ENCODE peak calls at places on chromosome 22, in four cellular contexts. One of them, this sample, is unnamed.

GRCh38 chr22:41478891-41479521 is 10.1 kb downstream of the ACO2 start:
- DNase-seq in SK-N-SH: no peak
- DNase-seq in CD4-positive, alpha-beta memory T cell: no peak
- DNase-seq in heart left ventricle: no peak
- DNase-seq in this sample: no peak

GRCh38 chr22:20565761-20566160 is 58.4 kb downstream of the MED15 start:
- DNase-seq in SK-N-SH: no peak
- DNase-seq in CD4-positive, alpha-beta memory T cell: no peak
- DNase-seq in heart left ventricle: no peak
- DNase-seq in this sample: no peak

GRCh38 chr22:18968011-18968749 is 32.1 kb upstream of the PRODH start:
- DNase-seq in SK-N-SH: no peak
- DNase-seq in CD4-positive, alpha-beta memory T cell: no peak
- DNase-seq in heart left ventricle: peak; percentile 44
- DNase-seq in this sample: peak; percentile 80

GRCh38 chr22:42560381-42560780 is 6.6 kb downstream of the SERHL2 start:
- DNase-seq in SK-N-SH: no peak
- DNase-seq in CD4-positive, alpha-beta memory T cell: no peak
- DNase-seq in heart left ventricle: no peak
- DNase-seq in this sample: no peak

GRCh38 chr22:44107341-44107740 is 73.4 kb upstream of the PARVG start:
- DNase-seq in SK-N-SH: no peak
- DNase-seq in CD4-positive, alpha-beta memory T cell: no peak
- DNase-seq in heart left ventricle: no peak
- DNase-seq in this sample: no peak

GRCh38 chr22:40818747-40819662 is at the start of gene SLC25A17:
- DNase-seq in SK-N-SH: peak; percentile 91
- DNase-seq in CD4-positive, alpha-beta memory T cell: peak; percentile 81
- DNase-seq in heart left ventricle: peak; percentile 94
- DNase-seq in this sample: peak; percentile 97

GRCh38 chr22:37019309-37020191 is at the start of the genes MPST and TST:
- DNase-seq in SK-N-SH: peak; percentile 97
- DNase-seq in CD4-positive, alpha-beta memory T cell: peak; percentile 29
- DNase-seq in heart left ventricle: peak; percentile 86
- DNase-seq in this sample: peak; percentile 95

GRCh38 chr22:42072606-42073330 is 1.3 kb upstream of the PHETA2 start:
- DNase-seq in SK-N-SH: no peak
- DNase-seq in CD4-positive, alpha-beta memory T cell: no peak
- DNase-seq in heart left ventricle: no peak
- DNase-seq in this sample: no peak

GRCh38 chr22:45968003-45968650 is 8.8 kb downstream of the WNT7B start:
- DNase-seq in SK-N-SH: no peak
- DNase-seq in CD4-positive, alpha-beta memory T cell: no peak
- DNase-seq in heart left ventricle: no peak
- DNase-seq in this sample: no peak

GRCh38 chr22:19872779-19873137 is 18.1 kb upstream of the GNB1L start:
- DNase-seq in SK-N-SH: no peak
- DNase-seq in CD4-positive, alpha-beta memory T cell: no peak
- DNase-seq in heart left ventricle: no peak
- DNase-seq in this sample: peak; percentile 29

GRCh38 chr22:44396021-44396726 is 83.4 kb upstream of the SHISAL1 start:
- DNase-seq in SK-N-SH: peak; percentile 61
- DNase-seq in CD4-positive, alpha-beta memory T cell: no peak
- DNase-seq in heart left ventricle: peak; percentile 7
- DNase-seq in this sample: peak; percentile 14

GRCh38 chr22:44916281-44917231 is 93.2 kb downstream of the PHF21B start:
- DNase-seq in SK-N-SH: no peak
- DNase-seq in CD4-positive, alpha-beta memory T cell: no peak
- DNase-seq in heart left ventricle: no peak
- DNase-seq in this sample: peak; percentile 79

GRCh38 chr22:41598891-41599635 is 9.4 kb upstream of the PMM1 start:
- DNase-seq in SK-N-SH: no peak
- DNase-seq in CD4-positive, alpha-beta memory T cell: no peak
- DNase-seq in heart left ventricle: no peak
- DNase-seq in this sample: no peak

GRCh38 chr22:42991010-42991651 is 23.8 kb downstream of the PACSIN2 start:
- DNase-seq in SK-N-SH: no peak
- DNase-seq in CD4-positive, alpha-beta memory T cell: no peak
- DNase-seq in heart left ventricle: no peak
- DNase-seq in this sample: no peak

GRCh38 chr22:37229012-37229804 is 14.9 kb downstream of the RAC2 start:
- DNase-seq in SK-N-SH: peak; percentile 56
- DNase-seq in CD4-positive, alpha-beta memory T cell: no peak
- DNase-seq in heart left ventricle: no peak
- DNase-seq in this sample: peak; percentile 72

GRCh38 chr22:20018001-20018400 is 1.4 kb upstream of the ARVCF start:
- DNase-seq in SK-N-SH: no peak
- DNase-seq in CD4-positive, alpha-beta memory T cell: no peak
- DNase-seq in heart left ventricle: no peak
- DNase-seq in this sample: peak; percentile 8

GRCh38 chr22:40955516-40955915 is 4.3 kb downstream of the RBX1 start:
- DNase-seq in SK-N-SH: no peak
- DNase-seq in CD4-positive, alpha-beta memory T cell: no peak
- DNase-seq in heart left ventricle: no peak
- DNase-seq in this sample: no peak

GRCh38 chr22:36612458-36612857 is 83.5 kb upstream of the EIF3D start:
- DNase-seq in SK-N-SH: no peak
- DNase-seq in CD4-positive, alpha-beta memory T cell: no peak
- DNase-seq in heart left ventricle: no peak
- DNase-seq in this sample: no peak

GRCh38 chr22:35212020-35212419 is 45.3 kb upstream of the HMGXB4 start:
- DNase-seq in SK-N-SH: no peak
- DNase-seq in CD4-positive, alpha-beta memory T cell: no peak
- DNase-seq in heart left ventricle: no peak
- DNase-seq in this sample: no peak

GRCh38 chr22:19941365-19942070 is at the start of the genes COMT and TXNRD2:
- DNase-seq in SK-N-SH: peak; percentile 96
- DNase-seq in CD4-positive, alpha-beta memory T cell: peak; percentile 61
- DNase-seq in heart left ventricle: peak; percentile 77
- DNase-seq in this sample: peak; percentile 69

GRCh38 chr22:29152045-29152380 is 53.7 kb upstream of the EMID1 start:
- DNase-seq in SK-N-SH: no peak
- DNase-seq in CD4-positive, alpha-beta memory T cell: no peak
- DNase-seq in heart left ventricle: no peak
- DNase-seq in this sample: no peak

GRCh38 chr22:46592390-46592872 is 27.8 kb upstream of the GRAMD4 start:
- DNase-seq in SK-N-SH: no peak
- DNase-seq in CD4-positive, alpha-beta memory T cell: no peak
- DNase-seq in heart left ventricle: peak; percentile 80
- DNase-seq in this sample: peak; percentile 80

GRCh38 chr22:45537734-45538181 is 35.1 kb downstream of the FBLN1 start:
- DNase-seq in SK-N-SH: peak; percentile 66
- DNase-seq in CD4-positive, alpha-beta memory T cell: no peak
- DNase-seq in heart left ventricle: no peak
- DNase-seq in this sample: peak; percentile 71

GRCh38 chr22:37021710-37022482 is 2.4 kb downstream of the MPST start:
- DNase-seq in SK-N-SH: peak; percentile 82
- DNase-seq in CD4-positive, alpha-beta memory T cell: peak; percentile 38
- DNase-seq in heart left ventricle: no peak
- DNase-seq in this sample: no peak

GRCh38 chr22:19648419-19648929 is 65.8 kb upstream of the SEPTIN5 start:
- DNase-seq in SK-N-SH: no peak
- DNase-seq in CD4-positive, alpha-beta memory T cell: no peak
- DNase-seq in heart left ventricle: no peak
- DNase-seq in this sample: no peak

GRCh38 chr22:19105867-19106802 is 16.1 kb downstream of the DGCR2 start:
- DNase-seq in SK-N-SH: peak; percentile 57
- DNase-seq in CD4-positive, alpha-beta memory T cell: peak; percentile 54
- DNase-seq in heart left ventricle: no peak
- DNase-seq in this sample: no peak

GRCh38 chr22:20590477-20591294 is 83.3 kb downstream of the MED15 start:
- DNase-seq in SK-N-SH: no peak
- DNase-seq in CD4-positive, alpha-beta memory T cell: no peak
- DNase-seq in heart left ventricle: peak; percentile 6
- DNase-seq in this sample: no peak

GRCh38 chr22:20887375-20887774 is 28.6 kb downstream of the SNAP29 start:
- DNase-seq in SK-N-SH: peak; percentile 77
- DNase-seq in CD4-positive, alpha-beta memory T cell: no peak
- DNase-seq in heart left ventricle: no peak
- DNase-seq in this sample: no peak

GRCh38 chr22:43109921-43110443 is 568 bp upstream of the BIK start:
- DNase-seq in SK-N-SH: no peak
- DNase-seq in CD4-positive, alpha-beta memory T cell: no peak
- DNase-seq in heart left ventricle: no peak
- DNase-seq in this sample: no peak

GRCh38 chr22:17079572-17079971 is 5.2 kb upstream of the IL17RA start:
- DNase-seq in SK-N-SH: no peak
- DNase-seq in CD4-positive, alpha-beta memory T cell: no peak
- DNase-seq in heart left ventricle: no peak
- DNase-seq in this sample: no peak

GRCh38 chr22:45818130-45819085 is 146.8 kb downstream of the ATXN10 start:
- DNase-seq in SK-N-SH: peak; percentile 44
- DNase-seq in CD4-positive, alpha-beta memory T cell: no peak
- DNase-seq in heart left ventricle: peak; percentile 46
- DNase-seq in this sample: no peak

GRCh38 chr22:46049726-46050450 is 72.9 kb upstream of the WNT7B start:
- DNase-seq in SK-N-SH: no peak
- DNase-seq in CD4-positive, alpha-beta memory T cell: no peak
- DNase-seq in heart left ventricle: no peak
- DNase-seq in this sample: no peak

GRCh38 chr22:47190957-47191323 is 428.5 kb downstream of the TBC1D22A start:
- DNase-seq in SK-N-SH: no peak
- DNase-seq in CD4-positive, alpha-beta memory T cell: no peak
- DNase-seq in heart left ventricle: no peak
- DNase-seq in this sample: no peak

GRCh38 chr22:20531404-20532181 is 24.2 kb downstream of the MED15 start:
- DNase-seq in SK-N-SH: peak; percentile 78
- DNase-seq in CD4-positive, alpha-beta memory T cell: no peak
- DNase-seq in heart left ventricle: peak; percentile 63
- DNase-seq in this sample: peak; percentile 84

GRCh38 chr22:23767303-23767672 is 484 bp downstream of the CHCHD10 start:
- DNase-seq in SK-N-SH: no peak
- DNase-seq in CD4-positive, alpha-beta memory T cell: no peak
- DNase-seq in heart left ventricle: no peak
- DNase-seq in this sample: no peak
- H3K4me1 ChIP-seq in SK-N-SH: peaks cover 10% of the 10 kb centered on the region
- H3K4me1 ChIP-seq in CD4-positive, alpha-beta memory T cell: peaks cover 46% of the 10 kb centered on the region
- H3K4me1 ChIP-seq in heart left ventricle: peaks cover 39% of the 10 kb centered on the region
- H3K4me1 ChIP-seq in this sample: peaks cover 69% of the 10 kb centered on the region

DNA sequence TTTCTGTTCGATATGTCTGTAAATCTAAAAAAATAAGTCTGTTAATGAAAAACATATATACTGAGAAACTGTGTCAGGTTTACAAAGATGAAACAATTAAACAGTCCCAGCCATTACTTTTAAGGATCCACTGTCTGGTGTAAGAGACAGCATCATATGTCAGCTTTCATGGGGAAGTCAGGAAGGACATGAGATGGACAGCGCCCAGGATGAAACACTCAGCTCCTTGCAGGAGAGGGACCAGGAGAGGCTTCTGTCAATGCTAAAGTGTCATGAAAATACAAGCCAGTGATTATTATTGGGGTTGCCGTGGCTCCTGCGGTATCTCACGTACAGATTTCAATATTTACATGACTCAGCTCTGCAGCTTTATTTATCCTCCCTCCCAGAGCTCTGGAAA is 1524.6 kb downstream of the TBC1D22A start:
- DNase-seq in SK-N-SH: no peak
- DNase-seq in CD4-positive, alpha-beta memory T cell: no peak
- DNase-seq in heart left ventricle: no peak
- DNase-seq in this sample: no peak
- H3K4me3 ChIP-seq in SK-N-SH: no peak overlapping the region
- H3K4me3 ChIP-seq in CD4-positive, alpha-beta memory T cell: no peak overlapping the region
- H3K4me3 ChIP-seq in heart left ventricle: no peak overlapping the region
- H3K4me3 ChIP-seq in this sample: no peak overlapping the region

GRCh38 chr22:27800250-27801131 is 1.1 kb downstream of the MN1 start:
- DNase-seq in SK-N-SH: peak; percentile 70
- DNase-seq in CD4-positive, alpha-beta memory T cell: no peak
- DNase-seq in heart left ventricle: no peak
- DNase-seq in this sample: no peak

GRCh38 chr22:27799334-27800249 is 2.0 kb downstream of the MN1 start:
- DNase-seq in SK-N-SH: peak; percentile 55
- DNase-seq in CD4-positive, alpha-beta memory T cell: no peak
- DNase-seq in heart left ventricle: no peak
- DNase-seq in this sample: no peak

GRCh38 chr22:27802389-27803079 is 978 bp upstream of the MN1 start:
- DNase-seq in SK-N-SH: no peak
- DNase-seq in CD4-positive, alpha-beta memory T cell: no peak
- DNase-seq in heart left ventricle: no peak
- DNase-seq in this sample: no peak

GRCh38 chr22:27801616-27802388 is at the start of gene MN1:
- DNase-seq in SK-N-SH: peak; percentile 89
- DNase-seq in CD4-positive, alpha-beta memory T cell: peak; percentile 57
- DNase-seq in heart left ventricle: peak; percentile 78
- DNase-seq in this sample: no peak

GRCh38 chr22:27801197-27801615 is 350 bp downstream of the MN1 start:
- DNase-seq in SK-N-SH: peak; percentile 84
- DNase-seq in CD4-positive, alpha-beta memory T cell: peak; percentile 24
- DNase-seq in heart left ventricle: no peak
- DNase-seq in this sample: no peak
- H3K4me1 ChIP-seq in SK-N-SH: no peaks in the 10 kb centered on the region
- H3K4me1 ChIP-seq in CD4-positive, alpha-beta memory T cell: peaks cover 21% of the 10 kb centered on the region
- H3K4me1 ChIP-seq in heart left ventricle: peaks cover 12% of the 10 kb centered on the region
- H3K4me1 ChIP-seq in this sample: peaks cover 41% of the 10 kb centered on the region

GRCh38 chr22:39528080-39528661 is 4.4 kb downstream of the RPS19BP1 start:
- DNase-seq in SK-N-SH: peak; percentile 20
- DNase-seq in CD4-positive, alpha-beta memory T cell: no peak
- DNase-seq in heart left ventricle: no peak
- DNase-seq in this sample: no peak
- H3K4me3 ChIP-seq in SK-N-SH: no peak overlapping the region
- H3K4me3 ChIP-seq in CD4-positive, alpha-beta memory T cell: no peak overlapping the region
- H3K4me3 ChIP-seq in heart left ventricle: no peak overlapping the region
- H3K4me3 ChIP-seq in this sample: no peak overlapping the region

GRCh38 chr22:38258895-38259294 is 13.9 kb downstream of the TMEM184B start:
- DNase-seq in SK-N-SH: no peak
- DNase-seq in CD4-positive, alpha-beta memory T cell: no peak
- DNase-seq in heart left ventricle: peak; percentile 91
- DNase-seq in this sample: no peak
- H3K4me1 ChIP-seq in SK-N-SH: peaks cover 6% of the 10 kb centered on the region
- H3K4me1 ChIP-seq in CD4-positive, alpha-beta memory T cell: peaks cover 10% of the 10 kb centered on the region
- H3K4me1 ChIP-seq in heart left ventricle: peaks cover 79% of the 10 kb centered on the region
- H3K4me1 ChIP-seq in this sample: peaks cover 74% of the 10 kb centered on the region

GRCh38 chr22:49948958-49949913 is 11.3 kb upstream of the PIM3 start:
- DNase-seq in SK-N-SH: no peak
- DNase-seq in CD4-positive, alpha-beta memory T cell: no peak
- DNase-seq in heart left ventricle: no peak
- DNase-seq in this sample: peak; percentile 93

GRCh38 chr22:49946612-49947295 is 13.8 kb upstream of the PIM3 start:
- DNase-seq in SK-N-SH: no peak
- DNase-seq in CD4-positive, alpha-beta memory T cell: no peak
- DNase-seq in heart left ventricle: no peak
- DNase-seq in this sample: no peak

GRCh38 chr22:49948116-49948515 is 12.5 kb upstream of the PIM3 start:
- DNase-seq in SK-N-SH: no peak
- DNase-seq in CD4-positive, alpha-beta memory T cell: no peak
- DNase-seq in heart left ventricle: no peak
- DNase-seq in this sample: no peak

GRCh38 chr22:49948573-49948957 is 12.0 kb upstream of the PIM3 start:
- DNase-seq in SK-N-SH: no peak
- DNase-seq in CD4-positive, alpha-beta memory T cell: no peak
- DNase-seq in heart left ventricle: no peak
- DNase-seq in this sample: peak; percentile 84

DNA sequence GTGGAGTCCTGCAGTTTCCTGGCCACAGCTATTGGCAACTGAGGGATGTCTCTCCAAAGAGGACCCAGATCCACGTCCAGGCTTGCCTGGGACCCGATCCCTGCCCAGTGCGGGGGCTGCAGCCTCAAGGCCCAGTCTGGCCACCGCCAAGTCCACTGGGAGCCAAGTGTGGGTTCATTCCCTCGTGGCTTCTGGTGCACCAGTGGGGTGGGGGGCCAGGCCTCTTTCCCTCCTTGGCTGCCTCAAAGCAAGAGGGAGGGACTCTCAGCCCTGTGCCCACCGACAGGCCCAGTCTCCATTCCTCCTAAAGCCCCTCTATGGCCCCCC is 13.3 kb upstream of the PIM3 start:
- DNase-seq in SK-N-SH: no peak
- DNase-seq in CD4-positive, alpha-beta memory T cell: no peak
- DNase-seq in heart left ventricle: no peak
- DNase-seq in this sample: no peak
- H3K4me3 ChIP-seq in SK-N-SH: no peak overlapping the region
- H3K4me3 ChIP-seq in CD4-positive, alpha-beta memory T cell: no peak overlapping the region
- H3K4me3 ChIP-seq in heart left ventricle: no peak overlapping the region
- H3K4me3 ChIP-seq in this sample: no peak overlapping the region

This sample was measured in left lung.